ENCODE peak calls at places on chromosomes 2 and 18, in five cellular contexts. One of them, this sample, is unnamed.

GRCh38 chr2:235492850-235493344 is 946 bp upstream of the AGAP1 start:
- DNase-seq in IMR-90: no peak
- DNase-seq in EL: peak; percentile 13
- DNase-seq in OCI-LY7: no peak
- DNase-seq in C1 segment of cervical spinal cord: no peak
- DNase-seq in this sample: no peak

GRCh38 chr2:223723954-223724411 is 113.4 kb downstream of the AP1S3 start:
- DNase-seq in IMR-90: no peak
- DNase-seq in EL: no peak
- DNase-seq in OCI-LY7: no peak
- DNase-seq in C1 segment of cervical spinal cord: no peak
- DNase-seq in this sample: peak; percentile 96

GRCh38 chr2:16437189-16437588 is 228.4 kb downstream of the CYRIA start:
- DNase-seq in IMR-90: no peak
- DNase-seq in EL: no peak
- DNase-seq in OCI-LY7: no peak
- DNase-seq in C1 segment of cervical spinal cord: no peak
- DNase-seq in this sample: no peak

GRCh38 chr2:144583741-144584453 is 64.0 kb upstream of the ZEB2 start:
- DNase-seq in IMR-90: peak; percentile 90
- DNase-seq in EL: peak; percentile 84
- DNase-seq in OCI-LY7: no peak
- DNase-seq in C1 segment of cervical spinal cord: no peak
- DNase-seq in this sample: no peak

GRCh38 chr18:10689231-10689953 is 163.6 kb downstream of the NAPG start:
- DNase-seq in IMR-90: no peak
- DNase-seq in EL: no peak
- DNase-seq in OCI-LY7: no peak
- DNase-seq in C1 segment of cervical spinal cord: no peak
- DNase-seq in this sample: no peak

GRCh38 chr2:151238527-151239487 is 22.9 kb downstream of the RBM43 start:
- DNase-seq in IMR-90: peak; percentile 89
- DNase-seq in EL: peak; percentile 76
- DNase-seq in OCI-LY7: peak; percentile 56
- DNase-seq in C1 segment of cervical spinal cord: no peak
- DNase-seq in this sample: no peak

GRCh38 chr18:35460719-35461118 is 37.0 kb downstream of the INO80C start:
- DNase-seq in IMR-90: peak; percentile 75
- DNase-seq in EL: peak; percentile 29
- DNase-seq in OCI-LY7: no peak
- DNase-seq in C1 segment of cervical spinal cord: no peak
- DNase-seq in this sample: no peak

GRCh38 chr2:65382323-65382722 is 50.1 kb downstream of the SPRED2 start:
- DNase-seq in IMR-90: no peak
- DNase-seq in EL: no peak
- DNase-seq in OCI-LY7: no peak
- DNase-seq in C1 segment of cervical spinal cord: no peak
- DNase-seq in this sample: no peak

GRCh38 chr2:33267745-33268144 is 208.7 kb upstream of the RASGRP3 start:
- DNase-seq in IMR-90: peak; percentile 39
- DNase-seq in EL: peak; percentile 20
- DNase-seq in OCI-LY7: no peak
- DNase-seq in C1 segment of cervical spinal cord: no peak
- DNase-seq in this sample: no peak

GRCh38 chr18:77106331-77106730 is 26.3 kb downstream of the MBP start:
- DNase-seq in IMR-90: no peak
- DNase-seq in EL: no peak
- DNase-seq in OCI-LY7: no peak
- DNase-seq in C1 segment of cervical spinal cord: no peak
- DNase-seq in this sample: no peak

GRCh38 chr18:79515331-79515730 is 119.6 kb downstream of the NFATC1 start:
- DNase-seq in IMR-90: no peak
- DNase-seq in EL: no peak
- DNase-seq in OCI-LY7: no peak
- DNase-seq in C1 segment of cervical spinal cord: no peak
- DNase-seq in this sample: no peak

GRCh38 chr2:25664531-25665307 is 8.7 kb downstream of the DTNB start:
- DNase-seq in IMR-90: peak; percentile 74
- DNase-seq in EL: peak; percentile 40
- DNase-seq in OCI-LY7: peak; percentile 55
- DNase-seq in C1 segment of cervical spinal cord: no peak
- DNase-seq in this sample: peak; percentile 73

GRCh38 chr18:2826581-2826980 is 20.2 kb upstream of the EMILIN2 start:
- DNase-seq in IMR-90: no peak
- DNase-seq in EL: no peak
- DNase-seq in OCI-LY7: no peak
- DNase-seq in C1 segment of cervical spinal cord: no peak
- DNase-seq in this sample: no peak

GRCh38 chr2:120607996-120608395 is 127.7 kb upstream of the GLI2 start:
- DNase-seq in IMR-90: no peak
- DNase-seq in EL: no peak
- DNase-seq in OCI-LY7: no peak
- DNase-seq in C1 segment of cervical spinal cord: no peak
- DNase-seq in this sample: no peak

GRCh38 chr2:226716126-226716525 is 83.5 kb downstream of the IRS1 start:
- DNase-seq in IMR-90: no peak
- DNase-seq in EL: no peak
- DNase-seq in OCI-LY7: no peak
- DNase-seq in C1 segment of cervical spinal cord: no peak
- DNase-seq in this sample: no peak

GRCh38 chr2:197433770-197434438 is 924 bp downstream of the SF3B1 start:
- DNase-seq in IMR-90: peak; percentile 13
- DNase-seq in EL: no peak
- DNase-seq in OCI-LY7: peak; percentile 21
- DNase-seq in C1 segment of cervical spinal cord: no peak
- DNase-seq in this sample: no peak

GRCh38 chr2:107338059-107338458 is 452.1 kb upstream of the ST6GAL2 start:
- DNase-seq in IMR-90: no peak
- DNase-seq in EL: no peak
- DNase-seq in OCI-LY7: no peak
- DNase-seq in C1 segment of cervical spinal cord: no peak
- DNase-seq in this sample: no peak

GRCh38 chr2:112092286-112093041 is 37.4 kb downstream of the TMEM87B start:
- DNase-seq in IMR-90: peak; percentile 83
- DNase-seq in EL: peak; percentile 88
- DNase-seq in OCI-LY7: no peak
- DNase-seq in C1 segment of cervical spinal cord: no peak
- DNase-seq in this sample: no peak

GRCh38 chr2:71685073-71685848 is 231.9 kb downstream of the DYSF start:
- DNase-seq in IMR-90: no peak
- DNase-seq in EL: no peak
- DNase-seq in OCI-LY7: no peak
- DNase-seq in C1 segment of cervical spinal cord: no peak
- DNase-seq in this sample: no peak

GRCh38 chr2:202690321-202690900 is 55.6 kb downstream of the FAM117B start:
- DNase-seq in IMR-90: no peak
- DNase-seq in EL: no peak
- DNase-seq in OCI-LY7: no peak
- DNase-seq in C1 segment of cervical spinal cord: no peak
- DNase-seq in this sample: no peak